ENCODE peak calls at places on chromosomes 5 and 9, in seven cellular contexts. D, O, V, U, Y, T and S are unnamed samples.

GRCh38 chr5:9761706-9762105 is 131.6 kb upstream of the TAS2R1 start:
- DNase-seq in D (no peak), O (no peak), V (no peak), U (no peak), Y (no peak), T (no peak), S (no peak)

GRCh38 chr9:94480205-94480604 is 74.7 kb upstream of the PCAT7 start:
- DNase-seq in D (no peak), O (no peak), V (no peak), U (no peak), Y (no peak), T (no peak), S (no peak)

GRCh38 chr5:151074557-151074956 is 6.3 kb downstream of the TNIP1 start:
- DNase-seq in D (no peak), O (no peak), V (no peak), U (no peak), Y (no peak), T (no peak), S (no peak)

GRCh38 chr9:137580958-137581331 is 2.2 kb upstream of the DPH7 start:
- DNase-seq in D (no peak), O (no peak), V (no peak), U (no peak), Y (no peak), T (no peak), S (no peak)

GRCh38 chr5:112930082-112930344 is 8.0 kb upstream of the REEP5 start:
- DNase-seq in D (no peak), O (no peak), V (no peak), U (no peak), Y (no peak), T (no peak), S (no peak)

GRCh38 chr9:108750656-108751175 is 105.1 kb downstream of the ACTL7B start:
- DNase-seq in D (no peak), O (no peak), V (no peak), U (no peak), Y (no peak), T (no peak), S (no peak)

GRCh38 chr9:19028835-19029451 is 4.1 kb downstream of the SAXO1 start:
- DNase-seq in D (peak), O (peak), V (no peak), U (no peak), Y (no peak), T (peak), S (peak)

GRCh38 chr5:139696894-139697658 is 48.9 kb downstream of the CXXC5 start:
- DNase-seq in D (peak), O (peak), V (peak), U (peak), Y (peak), T (peak), S (no peak)

GRCh38 chr9:133788819-133789733 is 50.9 kb upstream of the SARDH start:
- DNase-seq in D (no peak), O (peak), V (no peak), U (no peak), Y (no peak), T (peak), S (no peak)

GRCh38 chr9:119951090-119951489 is 581.9 kb upstream of the BRINP1 start:
- DNase-seq in D (no peak), O (no peak), V (no peak), U (no peak), Y (peak), T (no peak), S (no peak)

GRCh38 chr5:143349127-143349526 is 54.4 kb downstream of the NR3C1 start:
- DNase-seq in D (no peak), O (no peak), V (no peak), U (no peak), Y (no peak), T (no peak), S (no peak)

GRCh38 chr9:93121316-93122241 is 12.5 kb downstream of the NINJ1 start:
- DNase-seq in D (no peak), O (peak), V (peak), U (no peak), Y (no peak), T (no peak), S (no peak)

GRCh38 chr9:114250235-114250568 is 72.7 kb upstream of the ORM1 start:
- DNase-seq in D (peak), O (peak), V (no peak), U (no peak), Y (peak), T (peak), S (no peak)